ENCODE peak calls at places on chromosome 18, in ten cellular contexts. One of them, this sample, is unnamed.

GRCh38 chr18:26546170-26546874 is 2.0 kb downstream of the KCTD1 start:
- DNase-seq in fibroblast of lung: peak; percentile 52
- DNase-seq in GM23248: no peak
- DNase-seq in astrocyte: peak; percentile 47
- DNase-seq in PC-9: no peak
- DNase-seq in hepatocyte: no peak
- DNase-seq in HCT116: no peak
- DNase-seq in neural progenitor cell: peak; percentile 67
- DNase-seq in PC-3: peak; percentile 25
- DNase-seq in HepG2: no peak
- DNase-seq in this sample: peak; percentile 10

GRCh38 chr18:5975111-5975622 is 79.8 kb upstream of the TMEM200C start:
- DNase-seq in fibroblast of lung: peak; percentile 77
- DNase-seq in GM23248: peak; percentile 83
- DNase-seq in astrocyte: peak; percentile 92
- DNase-seq in PC-9: no peak
- DNase-seq in hepatocyte: no peak
- DNase-seq in HCT116: no peak
- DNase-seq in neural progenitor cell: no peak
- DNase-seq in PC-3: peak; percentile 74
- DNase-seq in HepG2: no peak
- DNase-seq in this sample: no peak

GRCh38 chr18:6605115-6605869 is 124.2 kb upstream of the ARHGAP28 start:
- DNase-seq in fibroblast of lung: peak; percentile 76
- DNase-seq in GM23248: peak; percentile 16
- DNase-seq in astrocyte: no peak
- DNase-seq in PC-9: no peak
- DNase-seq in hepatocyte: peak; percentile 15
- DNase-seq in HCT116: no peak
- DNase-seq in neural progenitor cell: no peak
- DNase-seq in PC-3: peak; percentile 61
- DNase-seq in HepG2: no peak
- DNase-seq in this sample: no peak

GRCh38 chr18:44852818-44853217 is 172.1 kb downstream of the SETBP1 start:
- DNase-seq in fibroblast of lung: no peak
- DNase-seq in GM23248: no peak
- DNase-seq in astrocyte: no peak
- DNase-seq in PC-9: no peak
- DNase-seq in hepatocyte: no peak
- DNase-seq in HCT116: no peak
- DNase-seq in neural progenitor cell: no peak
- DNase-seq in PC-3: no peak
- DNase-seq in HepG2: no peak
- DNase-seq in this sample: no peak

GRCh38 chr18:8793445-8794132 is 88.2 kb downstream of the MTCL1 start:
- DNase-seq in fibroblast of lung: no peak
- DNase-seq in GM23248: peak; percentile 16
- DNase-seq in astrocyte: no peak
- DNase-seq in PC-9: no peak
- DNase-seq in hepatocyte: no peak
- DNase-seq in HCT116: no peak
- DNase-seq in neural progenitor cell: no peak
- DNase-seq in PC-3: peak; percentile 37
- DNase-seq in HepG2: no peak
- DNase-seq in this sample: no peak

GRCh38 chr18:26335139-26335933 is 109.1 kb downstream of the TAF4B start:
- DNase-seq in fibroblast of lung: peak; percentile 4
- DNase-seq in GM23248: peak; percentile 4
- DNase-seq in astrocyte: no peak
- DNase-seq in PC-9: no peak
- DNase-seq in hepatocyte: peak; percentile 24
- DNase-seq in HCT116: no peak
- DNase-seq in neural progenitor cell: no peak
- DNase-seq in PC-3: no peak
- DNase-seq in HepG2: no peak
- DNase-seq in this sample: peak; percentile 22

GRCh38 chr18:67428148-67428547 is 88.4 kb downstream of the DSEL start:
- DNase-seq in fibroblast of lung: peak; percentile 5
- DNase-seq in GM23248: peak; percentile 36
- DNase-seq in astrocyte: peak; percentile 22
- DNase-seq in PC-9: no peak
- DNase-seq in hepatocyte: no peak
- DNase-seq in HCT116: no peak
- DNase-seq in neural progenitor cell: no peak
- DNase-seq in PC-3: no peak
- DNase-seq in HepG2: no peak
- DNase-seq in this sample: no peak

GRCh38 chr18:46856975-46857374 is 60.3 kb downstream of the PIAS2 start:
- DNase-seq in fibroblast of lung: peak; percentile 12
- DNase-seq in GM23248: no peak
- DNase-seq in astrocyte: no peak
- DNase-seq in PC-9: no peak
- DNase-seq in hepatocyte: no peak
- DNase-seq in HCT116: peak; percentile 6
- DNase-seq in neural progenitor cell: no peak
- DNase-seq in PC-3: no peak
- DNase-seq in HepG2: no peak
- DNase-seq in this sample: peak; percentile 18

GRCh38 chr18:57781128-57781463 is 22.0 kb downstream of the ATP8B1 start:
- DNase-seq in fibroblast of lung: no peak
- DNase-seq in GM23248: no peak
- DNase-seq in astrocyte: no peak
- DNase-seq in PC-9: no peak
- DNase-seq in hepatocyte: no peak
- DNase-seq in HCT116: no peak
- DNase-seq in neural progenitor cell: no peak
- DNase-seq in PC-3: no peak
- DNase-seq in HepG2: no peak
- DNase-seq in this sample: no peak

GRCh38 chr18:57787068-57787682 is 15.9 kb downstream of the ATP8B1 start:
- DNase-seq in fibroblast of lung: no peak
- DNase-seq in GM23248: no peak
- DNase-seq in astrocyte: no peak
- DNase-seq in PC-9: no peak
- DNase-seq in hepatocyte: no peak
- DNase-seq in HCT116: no peak
- DNase-seq in neural progenitor cell: no peak
- DNase-seq in PC-3: peak; percentile 46
- DNase-seq in HepG2: no peak
- DNase-seq in this sample: peak; percentile 72

GRCh38 chr18:57784816-57785144 is 18.3 kb downstream of the ATP8B1 start:
- DNase-seq in fibroblast of lung: no peak
- DNase-seq in GM23248: no peak
- DNase-seq in astrocyte: no peak
- DNase-seq in PC-9: no peak
- DNase-seq in hepatocyte: no peak
- DNase-seq in HCT116: no peak
- DNase-seq in neural progenitor cell: no peak
- DNase-seq in PC-3: no peak
- DNase-seq in HepG2: no peak
- DNase-seq in this sample: no peak

GRCh38 chr18:57786038-57786437 is 17.1 kb downstream of the ATP8B1 start:
- DNase-seq in fibroblast of lung: no peak
- DNase-seq in GM23248: no peak
- DNase-seq in astrocyte: no peak
- DNase-seq in PC-9: no peak
- DNase-seq in hepatocyte: no peak
- DNase-seq in HCT116: no peak
- DNase-seq in neural progenitor cell: no peak
- DNase-seq in PC-3: no peak
- DNase-seq in HepG2: no peak
- DNase-seq in this sample: no peak

DNA sequence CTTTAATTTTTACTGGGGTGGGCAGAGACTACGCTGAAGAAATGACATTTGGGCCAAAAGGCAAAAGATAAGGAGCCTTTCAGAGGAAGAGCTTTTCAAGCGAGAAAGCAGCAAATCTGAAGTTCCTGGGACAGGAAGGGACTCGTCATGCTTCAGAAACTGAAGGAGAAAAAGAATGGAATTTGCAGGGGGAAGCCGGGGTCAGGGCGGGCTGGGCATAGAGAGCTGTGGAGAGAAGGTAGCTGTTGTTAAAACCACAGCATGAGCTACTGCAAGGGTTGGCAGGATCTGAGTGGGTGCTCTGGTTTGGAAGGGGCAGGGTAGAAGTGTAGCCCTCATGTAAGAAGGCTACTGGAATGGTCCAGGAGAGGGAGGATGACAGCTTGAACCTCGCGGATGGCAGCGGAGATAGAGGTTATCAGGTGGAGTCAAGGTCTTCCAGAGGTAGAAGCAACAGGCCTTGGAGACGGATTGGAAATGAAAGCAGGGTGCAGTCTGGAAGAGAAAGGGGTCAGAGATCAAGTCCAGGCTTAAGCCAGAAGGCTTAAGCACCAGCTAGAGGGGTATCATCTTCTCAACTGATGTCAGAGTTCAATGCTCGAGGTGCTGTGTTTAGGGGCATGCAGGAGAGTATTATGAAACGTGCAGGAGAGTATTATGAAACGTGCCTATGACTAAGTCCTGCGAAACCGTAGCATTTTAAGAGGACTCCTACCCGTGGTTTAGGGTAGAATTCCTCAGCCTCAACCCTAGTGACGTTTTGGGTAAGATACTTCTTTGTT is 18.9 kb downstream of the ATP8B1 start:
- DNase-seq in fibroblast of lung: peak; percentile 87
- DNase-seq in GM23248: peak; percentile 87
- DNase-seq in astrocyte: peak; percentile 91
- DNase-seq in PC-9: no peak
- DNase-seq in hepatocyte: no peak
- DNase-seq in HCT116: no peak
- DNase-seq in neural progenitor cell: no peak
- DNase-seq in PC-3: peak; percentile 40
- DNase-seq in HepG2: peak; percentile 43
- DNase-seq in this sample: peak; percentile 76
- H3K4me1 ChIP-seq in fibroblast of lung: peaks cover 30% of the 10 kb centered on the region
- H3K4me1 ChIP-seq in GM23248: peaks cover 67% of the 10 kb centered on the region
- H3K4me1 ChIP-seq in astrocyte: peaks cover 66% of the 10 kb centered on the region
- H3K4me1 ChIP-seq in PC-9: peaks cover 91% of the 10 kb centered on the region
- H3K4me1 ChIP-seq in hepatocyte: peaks cover 15% of the 10 kb centered on the region
- H3K4me1 ChIP-seq in HCT116: peaks cover 38% of the 10 kb centered on the region
- H3K4me1 ChIP-seq in neural progenitor cell: no peaks in the 10 kb centered on the region
- H3K4me1 ChIP-seq in PC-3: peaks cover 59% of the 10 kb centered on the region
- H3K4me1 ChIP-seq in HepG2: peaks cover 47% of the 10 kb centered on the region
- H3K4me1 ChIP-seq in this sample: peaks cover 99% of the 10 kb centered on the region

GRCh38 chr18:11985532-11985931 is 4.2 kb downstream of the IMPA2 start:
- DNase-seq in fibroblast of lung: no peak
- DNase-seq in GM23248: no peak
- DNase-seq in astrocyte: no peak
- DNase-seq in PC-9: no peak
- DNase-seq in hepatocyte: no peak
- DNase-seq in HCT116: no peak
- DNase-seq in neural progenitor cell: no peak
- DNase-seq in PC-3: no peak
- DNase-seq in HepG2: no peak
- DNase-seq in this sample: no peak

GRCh38 chr18:11982981-11983380 is 1.7 kb downstream of the IMPA2 start:
- DNase-seq in fibroblast of lung: no peak
- DNase-seq in GM23248: no peak
- DNase-seq in astrocyte: no peak
- DNase-seq in PC-9: no peak
- DNase-seq in hepatocyte: no peak
- DNase-seq in HCT116: no peak
- DNase-seq in neural progenitor cell: no peak
- DNase-seq in PC-3: no peak
- DNase-seq in HepG2: peak; percentile 24
- DNase-seq in this sample: no peak

GRCh38 chr18:11981633-11982366 is 493 bp downstream of the IMPA2 start:
- DNase-seq in fibroblast of lung: peak; percentile 30
- DNase-seq in GM23248: peak; percentile 52
- DNase-seq in astrocyte: no peak
- DNase-seq in PC-9: peak; percentile 59
- DNase-seq in hepatocyte: peak; percentile 46
- DNase-seq in HCT116: no peak
- DNase-seq in neural progenitor cell: peak; percentile 87
- DNase-seq in PC-3: peak; percentile 46
- DNase-seq in HepG2: peak; percentile 92
- DNase-seq in this sample: no peak

GRCh38 chr18:11984091-11984490 is 2.8 kb downstream of the IMPA2 start:
- DNase-seq in fibroblast of lung: no peak
- DNase-seq in GM23248: no peak
- DNase-seq in astrocyte: no peak
- DNase-seq in PC-9: no peak
- DNase-seq in hepatocyte: no peak
- DNase-seq in HCT116: no peak
- DNase-seq in neural progenitor cell: no peak
- DNase-seq in PC-3: no peak
- DNase-seq in HepG2: no peak
- DNase-seq in this sample: no peak

DNA sequence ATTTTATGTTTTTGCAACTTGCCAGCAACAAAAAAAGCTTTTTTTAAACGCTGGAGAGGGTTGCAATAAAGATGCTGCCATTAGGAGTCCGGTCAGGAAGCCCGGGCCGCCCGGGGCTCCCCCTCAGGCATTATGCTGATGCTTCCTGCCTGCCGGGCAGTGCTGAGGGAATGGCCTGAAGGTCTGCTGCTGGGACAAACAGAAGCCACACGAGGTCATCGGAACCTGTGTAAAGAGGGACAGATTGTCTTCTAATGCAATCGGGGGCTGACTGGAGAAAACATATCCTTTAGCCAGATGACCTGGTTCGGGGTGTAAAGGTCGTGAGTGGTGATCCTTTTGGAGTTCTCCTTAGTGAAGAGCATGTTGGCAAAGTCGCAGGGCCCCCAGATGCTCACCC is 2.3 kb downstream of the IMPA2 start:
- DNase-seq in fibroblast of lung: no peak
- DNase-seq in GM23248: no peak
- DNase-seq in astrocyte: no peak
- DNase-seq in PC-9: no peak
- DNase-seq in hepatocyte: no peak
- DNase-seq in HCT116: no peak
- DNase-seq in neural progenitor cell: peak; percentile 61
- DNase-seq in PC-3: no peak
- DNase-seq in HepG2: peak; percentile 67
- DNase-seq in this sample: no peak
- H3K4me3 ChIP-seq in fibroblast of lung: no peak overlapping the region
- H3K4me3 ChIP-seq in GM23248: no peak overlapping the region
- H3K4me3 ChIP-seq in astrocyte: no peak overlapping the region
- H3K4me3 ChIP-seq in PC-9: no peak overlapping the region
- H3K4me3 ChIP-seq in hepatocyte: no peak overlapping the region
- H3K4me3 ChIP-seq in HCT116: no peak overlapping the region
- H3K4me3 ChIP-seq in neural progenitor cell: peak overlapping the region; percentile 91
- H3K4me3 ChIP-seq in PC-3: no peak overlapping the region
- H3K4me3 ChIP-seq in HepG2: no peak overlapping the region
- H3K4me3 ChIP-seq in this sample: no peak overlapping the region

DNA sequence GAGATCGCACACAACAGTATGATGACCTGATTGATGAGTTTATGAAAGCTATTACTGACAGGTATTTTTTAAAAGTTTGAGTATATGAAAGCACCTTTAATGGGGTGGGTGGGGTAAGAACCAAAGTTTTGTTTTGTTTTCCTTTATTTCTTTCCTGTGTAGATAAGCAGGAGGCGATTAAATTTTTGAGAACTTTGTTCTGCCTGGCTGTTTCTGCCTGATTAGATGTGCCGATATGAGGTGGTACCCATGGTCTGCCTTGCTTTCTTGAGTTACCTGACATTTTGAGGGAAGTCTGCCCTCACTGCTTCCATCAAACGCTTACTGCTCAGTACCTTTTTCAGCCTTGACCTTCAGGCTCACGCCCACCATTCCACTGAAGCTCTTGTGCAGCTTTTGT is 39.2 kb downstream of the ME2 start:
- DNase-seq in fibroblast of lung: no peak
- DNase-seq in GM23248: no peak
- DNase-seq in astrocyte: no peak
- DNase-seq in PC-9: no peak
- DNase-seq in hepatocyte: no peak
- DNase-seq in HCT116: no peak
- DNase-seq in neural progenitor cell: no peak
- DNase-seq in PC-3: no peak
- DNase-seq in HepG2: no peak
- DNase-seq in this sample: no peak
- TF ChIP-seq EZH2 in fibroblast of lung: no peak
- TF ChIP-seq EZH2 in GM23248: no peak
- TF ChIP-seq EZH2 in astrocyte: no peak
- TF ChIP-seq EZH2 in PC-9: no peak
- TF ChIP-seq EZH2 in hepatocyte: no peak
- TF ChIP-seq EZH2 in HCT116: no peak
- TF ChIP-seq EZH2 in neural progenitor cell: no peak
- TF ChIP-seq EZH2 in PC-3: no peak
- TF ChIP-seq EZH2 in HepG2: no peak
- TF ChIP-seq EZH2 in this sample: no peak

DNA sequence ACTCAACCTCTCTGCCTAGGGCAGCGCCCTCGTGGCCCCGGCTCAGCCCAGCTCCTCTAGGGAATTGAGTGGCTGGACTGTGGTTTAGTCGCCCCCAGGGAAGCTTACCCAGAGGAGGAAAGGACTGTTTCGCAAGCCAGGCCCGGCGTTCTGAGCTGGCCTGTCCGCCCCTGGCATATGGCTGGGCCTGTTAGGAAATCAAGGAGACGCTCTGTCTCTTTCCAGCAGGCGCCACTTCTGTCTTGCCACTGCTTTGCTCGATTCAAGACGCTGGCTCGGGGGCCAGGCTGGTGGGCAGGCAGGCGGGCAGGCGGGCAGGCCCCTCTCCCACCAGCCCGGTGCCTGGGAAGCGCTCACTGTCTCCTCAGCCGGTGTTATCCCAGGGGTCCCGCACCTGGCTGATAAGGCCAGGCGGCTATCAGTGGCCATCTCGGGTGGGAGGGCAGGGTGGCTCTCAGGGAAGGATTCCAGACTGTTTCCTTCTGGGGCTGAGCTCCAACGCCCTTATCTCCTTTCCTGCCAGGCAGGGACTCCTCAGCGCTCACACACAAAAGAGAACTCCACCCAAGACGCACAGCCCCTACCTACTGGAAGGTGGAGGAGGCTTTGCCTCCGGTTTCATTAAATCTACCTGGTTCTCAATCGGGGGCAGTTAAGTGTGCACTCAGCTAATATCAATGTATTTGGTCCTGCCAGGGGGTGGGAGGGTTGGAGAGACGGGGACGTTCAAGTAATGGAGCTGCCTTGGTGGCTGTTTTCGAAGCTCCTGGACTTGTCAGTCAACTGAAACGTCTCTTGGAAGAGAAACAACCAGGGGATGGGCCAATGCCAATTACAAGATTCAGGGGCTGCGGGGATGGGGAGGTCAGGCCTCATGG is 109.1 kb downstream of the SMAD7 start:
- DNase-seq in fibroblast of lung: peak; percentile 74
- DNase-seq in GM23248: peak; percentile 77
- DNase-seq in astrocyte: no peak
- DNase-seq in PC-9: peak; percentile 39
- DNase-seq in hepatocyte: peak; percentile 63
- DNase-seq in HCT116: no peak
- DNase-seq in neural progenitor cell: no peak
- DNase-seq in PC-3: no peak
- DNase-seq in HepG2: peak; percentile 27
- DNase-seq in this sample: no peak
- H3K4me1 ChIP-seq in fibroblast of lung: peaks cover 9% of the 10 kb centered on the region
- H3K4me1 ChIP-seq in GM23248: peaks cover 38% of the 10 kb centered on the region
- H3K4me1 ChIP-seq in astrocyte: peaks cover 45% of the 10 kb centered on the region
- H3K4me1 ChIP-seq in PC-9: peaks cover 59% of the 10 kb centered on the region
- H3K4me1 ChIP-seq in hepatocyte: peaks cover 59% of the 10 kb centered on the region
- H3K4me1 ChIP-seq in HCT116: peaks cover 20% of the 10 kb centered on the region
- H3K4me1 ChIP-seq in neural progenitor cell: peaks cover 16% of the 10 kb centered on the region
- H3K4me1 ChIP-seq in PC-3: peaks cover 18% of the 10 kb centered on the region
- H3K4me1 ChIP-seq in HepG2: peaks cover 7% of the 10 kb centered on the region
- H3K4me1 ChIP-seq in this sample: peaks cover 22% of the 10 kb centered on the region